ENCODE peak calls at places on chromosomes 7 and 10, in four cellular contexts. I is esophagus squamous epithelium, T is PC-9, O is A673. Z is an unnamed sample.
A peak's percentile ranks its signal among the peaks of the same experiment; 100 is the strongest.

GRCh38 chr10:110016037-110016436 is 8.3 kb downstream of the ADD3 start:
- DNase-seq in I (no peak), T (no peak), O (peak; percentile 40), Z (no peak)

GRCh38 chr10:80686734-80687561 is 149.2 kb downstream of the SH2D4B start:
- DNase-seq in I (no peak), T (no peak), O (no peak), Z (peak; percentile 64)

GRCh38 chr10:114095676-114096331 is 52.1 kb downstream of the ADRB1 start:
- DNase-seq in I (no peak), T (no peak), O (peak; percentile 42), Z (no peak)

GRCh38 chr7:96045919-96046318 is 273.6 kb downstream of the DYNC1I1 start:
- DNase-seq in I (no peak), T (no peak), O (no peak), Z (no peak)

GRCh38 chr7:43700059-43700501 is 29.2 kb downstream of the COA1 start:
- DNase-seq in I (no peak), T (no peak), O (peak; percentile 78), Z (no peak)

GRCh38 chr7:151135866-151136514 is 31.5 kb downstream of the GBX1 start:
- DNase-seq in I (no peak), T (no peak), O (no peak), Z (peak; percentile 82)

GRCh38 chr10:23530079-23530478 is 91.2 kb downstream of the OTUD1 start:
- DNase-seq in I (no peak), T (no peak), O (no peak), Z (no peak)

GRCh38 chr10:89942217-89942616 is 240.8 kb downstream of the KIF20B start:
- DNase-seq in I (no peak), T (no peak), O (no peak), Z (no peak)

GRCh38 chr7:30074422-30075030 is 46.3 kb downstream of the PLEKHA8 start:
- DNase-seq in I (no peak), T (peak; percentile 7), O (peak; percentile 51), Z (no peak)

GRCh38 chr10:96651998-96652431 is 65.2 kb upstream of the TM9SF3 start:
- DNase-seq in I (no peak), T (no peak), O (no peak), Z (no peak)

GRCh38 chr10:62632071-62632809 is 172.3 kb upstream of the ADO start:
- DNase-seq in I (no peak), T (no peak), O (no peak), Z (no peak)

GRCh38 chr7:16644987-16645592 is 464 bp downstream of the ANKMY2 start:
- DNase-seq in I (no peak), T (no peak), O (peak; percentile 47), Z (peak; percentile 90)

GRCh38 chr10:96502561-96503267 is 11.0 kb downstream of the TLL2 start:
- DNase-seq in I (no peak), T (no peak), O (peak; percentile 7), Z (peak; percentile 59)

GRCh38 chr10:96918214-96919002 is 86.3 kb downstream of the LCOR start:
- DNase-seq in I (no peak), T (no peak), O (no peak), Z (no peak)

GRCh38 chr10:110462308-110463095 is 35.2 kb upstream of the DUSP5 start:
- DNase-seq in I (no peak), T (no peak), O (no peak), Z (peak; percentile 72)

GRCh38 chr7:93902777-93903423 is 3.5 kb upstream of the GNGT1 start:
- DNase-seq in I (no peak), T (no peak), O (peak; percentile 82), Z (no peak)

GRCh38 chr7:116591202-116592040 is 66.6 kb downstream of the CAV1 start:
- DNase-seq in I (no peak), T (no peak), O (peak; percentile 68), Z (no peak)

GRCh38 chr7:116595063-116595462 is 70.2 kb downstream of the CAV1 start:
- DNase-seq in I (no peak), T (no peak), O (no peak), Z (no peak)

GRCh38 chr7:116593359-116594075 is 68.7 kb downstream of the CAV1 start:
- DNase-seq in I (no peak), T (no peak), O (no peak), Z (no peak)

GRCh38 chr7:116592041-116592355 is 67.2 kb downstream of the CAV1 start:
- DNase-seq in I (no peak), T (no peak), O (no peak), Z (no peak)

GRCh38 chr7:116592445-116592844 is 67.6 kb downstream of the CAV1 start:
- DNase-seq in I (no peak), T (no peak), O (no peak), Z (no peak)
- H3K4me3 ChIP-seq in I (no peak overlapping the region), T (no peak overlapping the region), O (no peak overlapping the region), Z (no peak overlapping the region)

DNA sequence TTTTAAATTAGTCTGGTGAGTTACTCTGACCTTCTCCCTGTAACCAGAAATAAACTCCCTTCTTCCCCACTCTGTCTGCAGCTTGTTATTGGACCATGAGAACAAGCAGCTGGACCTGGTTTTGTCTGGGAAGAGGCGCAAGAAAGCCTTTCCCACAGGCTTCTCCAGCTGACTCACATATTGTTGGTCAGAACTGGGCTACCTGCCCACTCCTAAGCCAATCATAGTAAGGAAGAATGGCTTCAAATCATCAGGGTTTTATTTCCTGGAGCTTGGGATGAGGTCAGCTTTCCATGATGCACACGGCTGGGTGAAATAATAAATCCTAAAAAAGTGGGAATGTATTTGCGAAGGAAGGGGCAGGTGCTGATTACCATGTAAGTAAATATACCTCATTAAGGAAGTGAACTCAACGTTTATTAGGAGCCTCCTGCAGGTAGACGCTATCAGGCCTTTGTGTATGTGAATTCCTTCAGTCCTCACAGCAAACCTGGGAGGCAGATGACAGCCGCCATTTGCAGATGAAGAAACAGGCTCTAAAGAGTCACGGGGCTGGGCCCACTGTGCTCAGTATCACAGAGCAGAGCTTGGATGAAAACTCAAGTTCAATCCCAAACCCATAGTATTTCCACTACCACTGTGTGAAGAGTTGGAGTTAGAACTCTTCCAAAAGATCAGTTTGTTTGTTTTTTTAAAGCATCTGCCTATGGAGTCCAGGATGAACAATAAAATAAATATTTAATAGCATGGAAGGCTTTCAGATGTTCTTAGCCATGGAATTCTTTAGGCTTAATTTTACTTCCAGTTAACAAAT is 32.7 kb downstream of the IL15RA start:
- DNase-seq in I (no peak), T (peak; percentile 63), O (no peak), Z (peak; percentile 91)
- H3K4me3 ChIP-seq in I (no peak overlapping the region), T (no peak overlapping the region), O (no peak overlapping the region), Z (no peak overlapping the region)

GRCh38 chr10:126501828-126502227 is 113.6 kb upstream of the ADAM12 start:
- DNase-seq in I (no peak), T (no peak), O (no peak), Z (no peak)

GRCh38 chr10:126502481-126502880 is 114.2 kb upstream of the ADAM12 start:
- DNase-seq in I (no peak), T (no peak), O (no peak), Z (no peak)

GRCh38 chr10:126508535-126509040 is 120.3 kb upstream of the ADAM12 start:
- DNase-seq in I (no peak), T (no peak), O (no peak), Z (no peak)

GRCh38 chr10:126504051-126504760 is 115.9 kb upstream of the ADAM12 start:
- DNase-seq in I (no peak), T (peak; percentile 23), O (peak; percentile 77), Z (no peak)

GRCh38 chr10:126504761-126505112 is 116.5 kb upstream of the ADAM12 start:
- DNase-seq in I (no peak), T (no peak), O (no peak), Z (no peak)
- H3K4me3 ChIP-seq in I (no peak overlapping the region), T (no peak overlapping the region), O (no peak overlapping the region), Z (no peak overlapping the region)

DNA sequence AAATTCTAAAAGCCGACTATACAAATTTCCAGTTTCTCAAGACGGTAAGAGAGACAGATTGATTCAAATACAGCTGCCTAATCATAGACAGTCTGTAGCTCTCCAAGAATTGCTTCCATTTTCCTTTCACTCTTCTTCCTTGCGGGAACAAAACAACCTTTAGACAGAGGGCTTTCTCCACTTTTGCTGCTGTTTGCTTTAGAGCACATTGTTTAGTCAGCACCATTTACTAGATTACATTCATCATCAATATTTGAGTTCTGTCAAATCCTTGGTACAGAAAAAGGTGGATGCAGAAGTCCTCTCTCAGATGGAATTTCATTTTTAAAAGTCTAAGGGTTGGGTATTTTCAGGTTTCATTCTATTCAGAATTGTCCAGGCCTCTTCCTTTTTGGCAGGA is 137.4 kb downstream of the CHRM2 start:
- DNase-seq in I (no peak), T (no peak), O (no peak), Z (no peak)
- H3K4me3 ChIP-seq in I (no peak overlapping the region), T (no peak overlapping the region), O (no peak overlapping the region), Z (no peak overlapping the region)

GRCh38 chr10:123148414-123149161 is 652 bp downstream of the HMX2 start:
- DNase-seq in I (no peak), T (no peak), O (no peak), Z (no peak)
- H3K4me3 ChIP-seq in I (no peak overlapping the region), T (no peak overlapping the region), O (peak overlapping the region; percentile 36), Z (no peak overlapping the region)

DNA sequence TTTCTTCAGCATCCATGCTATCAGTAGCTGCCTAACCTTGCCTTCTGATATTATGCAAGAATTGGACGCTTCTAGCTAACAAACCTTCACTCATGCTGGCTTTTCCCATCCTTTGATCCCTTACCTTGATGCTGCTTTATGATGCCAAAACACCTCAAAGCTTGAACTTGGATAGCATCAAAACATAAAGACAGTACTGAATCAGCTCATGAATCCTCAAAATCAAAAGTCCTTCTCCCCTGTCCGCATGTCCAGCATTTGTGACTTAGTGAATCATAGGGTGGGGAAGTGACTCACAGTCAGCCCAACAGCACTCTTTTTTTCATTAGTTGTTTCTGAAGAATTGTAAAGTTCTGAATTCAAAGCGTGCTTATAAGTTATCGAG is 89.5 kb upstream of the PIK3CG start:
- DNase-seq in I (no peak), T (peak; percentile 58), O (no peak), Z (no peak)
- H3K4me3 ChIP-seq in I (no peak overlapping the region), T (peak overlapping the region; percentile 25), O (no peak overlapping the region), Z (no peak overlapping the region)

DNA sequence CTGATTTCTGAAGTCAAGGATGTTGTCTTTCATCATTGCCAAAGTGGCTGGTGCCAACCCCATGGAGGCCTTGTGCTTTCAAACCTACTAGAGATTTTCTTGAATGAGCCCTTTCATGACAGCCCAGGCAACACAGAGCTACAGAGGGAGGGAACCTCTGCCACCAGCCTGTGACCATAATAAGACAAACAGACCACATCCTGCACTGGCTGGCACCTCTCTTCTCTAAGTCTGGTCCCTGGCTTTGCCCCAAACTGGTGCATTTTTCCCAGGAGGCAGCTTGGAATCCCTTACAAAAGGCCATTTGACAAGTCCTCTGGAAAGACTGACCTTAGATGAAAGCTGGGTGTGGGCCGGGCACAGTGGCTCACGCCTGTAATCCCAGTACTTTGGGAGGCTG is 348.9 kb downstream of the GALNT17 start:
- DNase-seq in I (no peak), T (no peak), O (no peak), Z (no peak)
- H3K4me3 ChIP-seq in I (no peak overlapping the region), T (no peak overlapping the region), O (no peak overlapping the region), Z (no peak overlapping the region)

DNA sequence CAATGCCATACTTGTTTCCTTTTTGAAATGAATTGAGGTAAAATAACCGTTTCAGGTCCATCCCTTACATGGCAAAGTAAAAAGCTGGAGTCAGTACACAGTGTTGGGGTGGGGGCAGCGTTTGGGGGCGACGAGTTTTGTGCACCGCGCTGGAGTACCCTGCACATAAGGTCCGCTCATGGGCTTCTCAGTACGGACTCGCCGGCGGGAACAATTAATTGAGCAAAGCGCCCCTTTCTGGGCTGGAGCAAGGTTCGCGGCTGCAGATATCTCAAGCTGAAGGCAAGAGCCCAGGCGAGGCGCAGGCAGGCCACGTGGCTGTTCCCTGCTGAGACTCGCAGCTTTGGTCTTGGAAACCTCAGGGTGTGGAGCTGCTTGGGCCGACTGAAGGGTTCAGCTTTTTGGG is 1.5 kb upstream of the TWIST1 start:
- DNase-seq in I (no peak), T (no peak), O (no peak), Z (peak; percentile 45)
- H3K4me3 ChIP-seq in I (peak overlapping the region; percentile 59), T (no peak overlapping the region), O (no peak overlapping the region), Z (no peak overlapping the region)

Z was measured in lower leg skin.